ENCODE peak calls at places on chromosome 21, in ten cellular contexts. L, K, M, C, X, O, N, Z, Q and H are unnamed samples.

GRCh38 chr21:45554477-45555175 is 12.4 kb upstream of the SLC19A1 start:
- DNase-seq in K (peak), L (peak), M (peak), C (peak), O (peak), Z (peak), X (peak), N (peak), Q (peak), H (peak)

GRCh38 chr21:35025206-35026152 is 23.6 kb downstream of the RUNX1 start:
- DNase-seq in X (no peak), L (peak), N (no peak), K (no peak), Z (no peak), C (peak), Q (no peak), M (no peak), O (no peak), H (no peak)

GRCh38 chr21:44778499-44778911 is 23.1 kb downstream of the UBE2G2 start:
- DNase-seq in C (no peak), Z (no peak), M (no peak), N (no peak), Q (no peak), K (no peak), L (no peak), O (no peak), X (no peak), H (no peak)

GRCh38 chr21:43355196-43355924 is 71.6 kb downstream of the SIK1 start:
- DNase-seq in X (no peak), O (no peak), Z (no peak), C (no peak), N (no peak), M (no peak), L (no peak), K (no peak), Q (no peak), H (no peak)

GRCh38 chr21:19908386-19908785 is 1089.8 kb upstream of the NCAM2 start:
- DNase-seq in C (no peak), N (no peak), X (no peak), Z (no peak), L (no peak), Q (no peak), M (no peak), O (no peak), K (no peak), H (no peak)

GRCh38 chr21:14542638-14543037 is 3.5 kb downstream of the SAMSN1 start:
- DNase-seq in K (no peak), O (no peak), Z (no peak), X (no peak), Q (no peak), M (no peak), N (no peak), L (no peak), C (no peak), H (no peak)

GRCh38 chr21:35216966-35217365 is 167.9 kb upstream of the RUNX1 start:
- DNase-seq in C (no peak), X (no peak), Q (no peak), Z (no peak), L (no peak), K (no peak), O (no peak), N (no peak), M (no peak), H (no peak)

GRCh38 chr21:16424331-16424749 is 694.6 kb downstream of the USP25 start:
- DNase-seq in O (no peak), L (no peak), Q (no peak), N (no peak), K (no peak), X (no peak), M (peak), Z (no peak), C (no peak), H (no peak)

GRCh38 chr21:14541840-14542495 is 4.1 kb downstream of the SAMSN1 start:
- DNase-seq in X (no peak), Q (no peak), N (no peak), O (no peak), C (no peak), L (no peak), M (no peak), Z (no peak), K (no peak), H (no peak)

GRCh38 chr21:40047993-40048730 is 180.9 kb downstream of the PCP4 start:
- DNase-seq in C (no peak), L (no peak), K (no peak), O (no peak), Q (no peak), M (peak), X (no peak), N (no peak), Z (no peak), H (no peak)

GRCh38 chr21:45152265-45152746 is 77.9 kb downstream of the ADARB1 start:
- DNase-seq in Q (peak), X (peak), O (peak), K (peak), M (peak), Z (peak), N (no peak), C (peak), L (no peak), H (peak)

GRCh38 chr21:44566403-44566802 is 7.1 kb upstream of the KRTAP10-4 start:
- DNase-seq in Z (no peak), M (no peak), O (no peak), K (no peak), N (no peak), C (no peak), L (no peak), X (no peak), Q (no peak), H (no peak)

GRCh38 chr21:41636636-41637625 is 129.0 kb upstream of the TMPRSS2 start:
- DNase-seq in C (no peak), K (no peak), X (no peak), M (no peak), L (no peak), Z (no peak), Q (no peak), O (no peak), N (peak), H (no peak)

GRCh38 chr21:31911138-31911907 is 38.5 kb downstream of the HUNK start:
- DNase-seq in Z (no peak), X (no peak), Q (no peak), L (no peak), N (no peak), K (no peak), O (peak), C (peak), M (peak), H (no peak)

GRCh38 chr21:42132183-42132582 is 61.1 kb downstream of the UMODL1 start:
- DNase-seq in X (no peak), N (no peak), C (no peak), O (no peak), Q (no peak), L (no peak), K (no peak), Z (no peak), M (no peak), H (no peak)

GRCh38 chr21:36929622-36930021 is 36.8 kb downstream of the HLCS start:
- DNase-seq in O (peak), X (no peak), M (peak), C (no peak), N (no peak), L (no peak), K (no peak), Q (no peak), Z (no peak), H (no peak)

GRCh38 chr21:39788383-39788782 is 43.4 kb downstream of the IGSF5 start:
- DNase-seq in N (peak), O (peak), L (peak), Q (no peak), X (peak), Z (no peak), C (peak), M (peak), K (peak), H (no peak)

GRCh38 chr21:46154955-46155513 is 345 bp downstream of the FTCD start:
- DNase-seq in Z (no peak), L (no peak), N (no peak), X (no peak), Q (no peak), C (peak), K (no peak), O (no peak), M (no peak), H (no peak)

GRCh38 chr21:31846690-31847089 is 26.1 kb upstream of the HUNK start:
- DNase-seq in Q (no peak), M (no peak), O (no peak), C (no peak), K (no peak), N (no peak), X (no peak), Z (no peak), L (no peak), H (no peak)

GRCh38 chr21:46126321-46127238 is 28.7 kb downstream of the COL6A2 start:
- DNase-seq in L (no peak), Q (no peak), X (peak), N (no peak), K (peak), Z (no peak), C (peak), O (no peak), M (no peak), H (no peak)

GRCh38 chr21:42939581-42940413 is 14.4 kb upstream of the ERVH48-1 start:
- DNase-seq in N (no peak), Q (no peak), C (peak), L (peak), X (no peak), Z (no peak), M (peak), O (peak), K (peak), H (no peak)

GRCh38 chr21:44804762-44805161 is 3.1 kb upstream of the UBE2G2 start:
- DNase-seq in X (no peak), K (no peak), Z (no peak), Q (no peak), M (no peak), N (no peak), C (peak), O (no peak), L (no peak), H (no peak)

GRCh38 chr21:38938343-38938742 is 132.6 kb downstream of the ETS2 start:
- DNase-seq in O (peak), L (no peak), Z (no peak), N (peak), M (no peak), X (peak), Q (no peak), K (no peak), C (peak), H (no peak)